ENCODE peak calls at places on chromosome 18, in ten cellular contexts. U is upper lobe of right lung; N is GM23338; E is HFF-Myc; F is fibroblast of lung; G is cardiac fibroblast; R is CD8-positive, alpha-beta T cell; X is cardiac muscle cell; S is transverse colon; Q is lower leg skin. M is an unnamed sample.

GRCh38 chr18:56799756-56800155 is 148.6 kb downstream of the WDR7 start:
- DNase-seq in F (peak), E (no peak), R (no peak), N (no peak), S (no peak), X (peak), U (no peak), G (peak), Q (no peak), M (no peak)

GRCh38 chr18:23138470-23138869 is 3.2 kb downstream of the CABLES1 start:
- DNase-seq in N (no peak), F (no peak), G (no peak), X (no peak), Q (no peak), S (no peak), U (peak), E (no peak), R (no peak), M (no peak)

GRCh38 chr18:67612281-67612680 is 95.8 kb upstream of the DSEL start:
- DNase-seq in R (no peak), E (no peak), N (no peak), U (no peak), G (no peak), Q (no peak), X (no peak), S (no peak), F (no peak), M (no peak)

GRCh38 chr18:38961880-38962279 is 1396.3 kb upstream of the CELF4 start:
- DNase-seq in Q (no peak), S (no peak), E (no peak), F (no peak), X (no peak), N (peak), R (no peak), G (no peak), U (no peak), M (no peak)

GRCh38 chr18:74251297-74252031 is 40.3 kb downstream of the CYB5A start:
- DNase-seq in S (no peak), X (peak), Q (no peak), E (peak), F (peak), G (peak), R (no peak), N (peak), U (no peak), M (no peak)

GRCh38 chr18:53411511-53411910 is 813.0 kb downstream of the MBD2 start:
- DNase-seq in S (no peak), R (no peak), X (no peak), E (no peak), N (no peak), U (no peak), G (no peak), F (no peak), Q (no peak), M (no peak)

GRCh38 chr18:76519156-76519549 is 24.1 kb upstream of the ZNF516 start:
- DNase-seq in S (no peak), F (peak), G (peak), U (no peak), R (no peak), X (peak), E (no peak), Q (no peak), N (peak), M (no peak)

GRCh38 chr18:60350150-60350549 is 22.4 kb downstream of the MC4R start:
- DNase-seq in U (no peak), N (no peak), G (no peak), F (no peak), X (no peak), S (no peak), E (no peak), Q (no peak), R (no peak), M (no peak)

GRCh38 chr18:61854578-61854977 is 38.2 kb downstream of the RNF152 start:
- DNase-seq in G (peak), N (no peak), S (no peak), Q (no peak), F (peak), X (peak), E (no peak), U (no peak), R (no peak), M (no peak)

GRCh38 chr18:28485918-28486317 is 309.0 kb upstream of the CDH2 start:
- DNase-seq in G (no peak), X (no peak), Q (no peak), R (no peak), N (no peak), E (no peak), S (no peak), U (no peak), F (no peak), M (no peak)

GRCh38 chr18:10134204-10134603 is 220.4 kb downstream of the VAPA start:
- DNase-seq in G (no peak), F (no peak), Q (no peak), E (no peak), X (no peak), S (no peak), R (no peak), N (no peak), U (no peak), M (no peak)

GRCh38 chr18:6414723-6415362 is at the start of gene L3MBTL4:
- DNase-seq in Q (peak), R (no peak), E (no peak), F (no peak), U (peak), N (peak), S (peak), X (no peak), G (no peak), M (no peak)

GRCh38 chr18:77112161-77112801 is 20.3 kb downstream of the MBP start:
- DNase-seq in R (no peak), N (peak), E (no peak), U (no peak), Q (peak), X (no peak), G (no peak), S (no peak), F (no peak), M (no peak)

GRCh38 chr18:28147674-28148171 is 29.2 kb downstream of the CDH2 start:
- DNase-seq in N (no peak), F (peak), U (no peak), X (peak), E (no peak), Q (no peak), R (no peak), G (peak), S (no peak), M (peak)

GRCh38 chr18:45821021-45821420 is 4.5 kb upstream of the SIGLEC15 start:
- DNase-seq in N (no peak), G (no peak), X (no peak), F (no peak), Q (no peak), R (no peak), U (no peak), E (no peak), S (no peak), M (no peak)

GRCh38 chr18:35041752-35042379 is 653 bp downstream of the MAPRE2 start:
- DNase-seq in N (no peak), F (no peak), E (no peak), U (no peak), R (no peak), S (no peak), X (peak), G (peak), Q (no peak), M (no peak)

GRCh38 chr18:23498062-23498582 is 5.2 kb upstream of the RMC1 start:
- DNase-seq in X (no peak), S (no peak), U (no peak), F (no peak), N (no peak), G (no peak), E (no peak), Q (no peak), R (no peak), M (no peak)

GRCh38 chr18:26700201-26700600 is 151.8 kb upstream of the KCTD1 start:
- DNase-seq in S (no peak), U (no peak), R (no peak), G (no peak), X (no peak), Q (no peak), N (no peak), F (no peak), E (no peak), M (no peak)

GRCh38 chr18:49052891-49053644 is 102.3 kb upstream of the SMAD7 start:
- DNase-seq in U (no peak), F (peak), E (peak), S (no peak), X (peak), G (peak), R (peak), Q (no peak), N (no peak), M (peak)

GRCh38 chr18:58541789-58542425 is 87.0 kb downstream of the ALPK2 start:
- DNase-seq in N (no peak), R (peak), U (no peak), G (peak), F (peak), Q (no peak), X (peak), S (no peak), E (peak), M (peak)

GRCh38 chr18:24014986-24015896 is 687 bp downstream of the TTC39C start:
- DNase-seq in N (peak), G (peak), Q (peak), R (peak), S (peak), F (peak), U (peak), E (no peak), X (peak), M (no peak)

GRCh38 chr18:35076556-35076955 is 35.3 kb downstream of the MAPRE2 start:
- DNase-seq in E (peak), U (no peak), N (no peak), R (no peak), F (peak), Q (no peak), G (peak), X (peak), S (no peak), M (peak)

GRCh38 chr18:2948038-2948437 is 64.9 kb downstream of the LPIN2 start:
- DNase-seq in S (no peak), Q (no peak), N (peak), U (no peak), R (no peak), X (peak), F (peak), G (peak), E (no peak), M (peak)

GRCh38 chr18:48580782-48581181 is 42.0 kb downstream of the CTIF start:
- DNase-seq in E (no peak), U (no peak), Q (peak), F (no peak), S (no peak), X (no peak), N (peak), R (no peak), G (no peak), M (no peak)

GRCh38 chr18:45715212-45715780 is 8.7 kb upstream of the SLC14A1 start:
- DNase-seq in X (no peak), Q (no peak), E (no peak), R (no peak), U (no peak), N (no peak), S (no peak), F (no peak), G (no peak), M (no peak)

GRCh38 chr18:14086459-14087231 is 45.6 kb downstream of the ZNF519 start:
- DNase-seq in G (peak), E (no peak), X (peak), N (peak), U (no peak), Q (no peak), R (no peak), S (no peak), F (peak), M (no peak)

GRCh38 chr18:41266616-41267015 is 688.4 kb upstream of the PIK3C3 start:
- DNase-seq in R (no peak), G (peak), F (peak), U (no peak), Q (no peak), N (no peak), X (peak), E (no peak), S (no peak), M (peak)

GRCh38 chr18:74139888-74140287 is 7.7 kb downstream of the FBXO15 start:
- DNase-seq in G (peak), R (no peak), X (peak), F (peak), N (no peak), E (no peak), U (no peak), Q (no peak), S (no peak), M (no peak)

GRCh38 chr18:36389811-36390581 is 92.5 kb downstream of the FHOD3 start:
- DNase-seq in R (no peak), N (no peak), F (no peak), E (no peak), Q (peak), X (no peak), U (no peak), S (no peak), G (no peak), M (no peak)

GRCh38 chr18:11984091-11984490 is 2.8 kb downstream of the IMPA2 start:
- DNase-seq in N (no peak), R (no peak), G (no peak), E (no peak), U (no peak), F (no peak), Q (no peak), X (no peak), S (no peak), M (no peak)

GRCh38 chr18:11981633-11982366 is 493 bp downstream of the IMPA2 start:
- DNase-seq in E (no peak), U (no peak), Q (peak), G (peak), N (peak), X (peak), F (peak), S (peak), R (peak), M (no peak)

GRCh38 chr18:11983592-11983991 is 2.3 kb downstream of the IMPA2 start:
- DNase-seq in R (no peak), Q (no peak), S (peak), E (no peak), U (no peak), N (peak), F (no peak), G (no peak), X (no peak), M (no peak)

GRCh38 chr18:11981383-11981632 is at the start of gene IMPA2:
- DNase-seq in S (no peak), G (no peak), X (no peak), E (no peak), F (no peak), R (no peak), N (no peak), Q (no peak), U (no peak), M (no peak)

DNA sequence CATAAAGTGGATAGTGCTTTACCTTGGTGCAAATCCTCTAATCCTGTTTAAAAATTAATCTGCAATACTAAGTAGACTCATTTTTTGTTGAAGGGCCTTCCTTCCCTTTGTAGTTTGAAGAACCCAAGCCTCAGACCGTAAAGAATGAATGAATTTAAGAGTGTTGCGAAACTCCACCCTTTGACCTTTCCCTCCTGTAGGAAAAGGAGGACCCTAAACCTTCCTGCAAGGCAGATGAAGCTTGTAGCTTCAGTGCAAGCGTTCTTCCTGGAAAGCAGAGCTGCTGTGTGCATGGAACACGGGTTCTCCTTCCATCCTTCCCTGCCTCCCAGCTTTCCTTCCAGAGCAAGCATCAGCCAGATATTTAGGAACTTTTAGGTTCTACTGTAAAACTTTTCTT is 1.7 kb downstream of the IMPA2 start:
- DNase-seq in N (peak), E (no peak), S (no peak), X (no peak), G (no peak), U (no peak), Q (no peak), F (no peak), R (no peak), M (no peak)
- H3K4me3 ChIP-seq in N (peak), E (peak), S (peak), X (no peak), G (no peak), U (peak), Q (no peak), F (no peak), R (no peak), M (no peak)

GRCh38 chr18:47409519-47409918 is 158.1 kb upstream of the SKOR2 start:
- DNase-seq in G (no peak), S (no peak), R (no peak), U (no peak), F (no peak), X (no peak), E (no peak), N (no peak), Q (peak), M (no peak)

GRCh38 chr18:47410139-47410538 is 158.7 kb upstream of the SKOR2 start:
- DNase-seq in G (no peak), U (no peak), X (no peak), N (no peak), Q (peak), R (no peak), F (no peak), S (no peak), E (no peak), M (no peak)

GRCh38 chr18:47413327-47413726 is 161.9 kb upstream of the SKOR2 start:
- DNase-seq in N (no peak), U (no peak), R (no peak), F (no peak), E (no peak), X (peak), G (peak), Q (no peak), S (peak), M (no peak)

GRCh38 chr18:47407736-47408135 is 156.3 kb upstream of the SKOR2 start:
- DNase-seq in E (no peak), F (no peak), Q (peak), X (no peak), R (no peak), U (no peak), N (no peak), S (no peak), G (no peak), M (no peak)

DNA sequence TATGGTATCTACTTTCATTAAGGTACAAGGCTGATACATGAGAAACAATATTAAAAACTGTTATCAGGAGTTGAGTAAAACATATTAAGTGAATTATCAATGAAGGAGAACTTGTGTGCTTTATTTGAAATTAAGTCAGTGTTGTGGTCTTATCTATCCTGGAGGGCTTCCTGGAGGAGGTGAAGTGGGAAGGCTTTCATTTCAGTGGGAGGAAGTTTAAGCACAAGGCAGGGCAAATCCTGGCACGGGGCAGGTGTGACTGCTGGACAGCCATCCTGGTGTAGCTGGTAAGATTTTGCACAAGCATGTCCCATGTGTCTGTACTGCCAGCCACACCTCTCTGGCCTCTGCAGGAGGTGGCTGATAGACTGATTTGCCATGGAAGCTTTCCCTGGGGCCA is 159.7 kb upstream of the SKOR2 start:
- DNase-seq in U (no peak), E (no peak), R (no peak), N (no peak), S (no peak), Q (peak), F (no peak), G (no peak), X (no peak), M (no peak)
- TF ChIP-seq CTCF in U (no peak), E (no peak), R (no peak), N (no peak), S (no peak), Q (no peak), F (no peak), G (no peak), X (no peak), M (no peak)

GRCh38 chr18:63316612-63317555 is 2.7 kb downstream of the BCL2 start:
- DNase-seq in U (no peak), X (no peak), N (no peak), S (peak), E (no peak), F (no peak), G (no peak), Q (no peak), R (no peak), M (no peak)

GRCh38 chr18:63319383-63320040 is at the start of gene BCL2:
- DNase-seq in R (peak), Q (peak), G (peak), S (peak), U (no peak), N (peak), X (peak), F (peak), E (no peak), M (no peak)

GRCh38 chr18:63318882-63319382 is 637 bp downstream of the BCL2 start:
- DNase-seq in R (no peak), Q (no peak), S (no peak), G (no peak), N (no peak), E (no peak), U (no peak), X (no peak), F (no peak), M (no peak)

GRCh38 chr18:63317556-63317946 is 2.0 kb downstream of the BCL2 start:
- DNase-seq in G (no peak), S (no peak), N (no peak), U (no peak), E (no peak), Q (no peak), F (no peak), X (no peak), R (no peak), M (no peak)

DNA sequence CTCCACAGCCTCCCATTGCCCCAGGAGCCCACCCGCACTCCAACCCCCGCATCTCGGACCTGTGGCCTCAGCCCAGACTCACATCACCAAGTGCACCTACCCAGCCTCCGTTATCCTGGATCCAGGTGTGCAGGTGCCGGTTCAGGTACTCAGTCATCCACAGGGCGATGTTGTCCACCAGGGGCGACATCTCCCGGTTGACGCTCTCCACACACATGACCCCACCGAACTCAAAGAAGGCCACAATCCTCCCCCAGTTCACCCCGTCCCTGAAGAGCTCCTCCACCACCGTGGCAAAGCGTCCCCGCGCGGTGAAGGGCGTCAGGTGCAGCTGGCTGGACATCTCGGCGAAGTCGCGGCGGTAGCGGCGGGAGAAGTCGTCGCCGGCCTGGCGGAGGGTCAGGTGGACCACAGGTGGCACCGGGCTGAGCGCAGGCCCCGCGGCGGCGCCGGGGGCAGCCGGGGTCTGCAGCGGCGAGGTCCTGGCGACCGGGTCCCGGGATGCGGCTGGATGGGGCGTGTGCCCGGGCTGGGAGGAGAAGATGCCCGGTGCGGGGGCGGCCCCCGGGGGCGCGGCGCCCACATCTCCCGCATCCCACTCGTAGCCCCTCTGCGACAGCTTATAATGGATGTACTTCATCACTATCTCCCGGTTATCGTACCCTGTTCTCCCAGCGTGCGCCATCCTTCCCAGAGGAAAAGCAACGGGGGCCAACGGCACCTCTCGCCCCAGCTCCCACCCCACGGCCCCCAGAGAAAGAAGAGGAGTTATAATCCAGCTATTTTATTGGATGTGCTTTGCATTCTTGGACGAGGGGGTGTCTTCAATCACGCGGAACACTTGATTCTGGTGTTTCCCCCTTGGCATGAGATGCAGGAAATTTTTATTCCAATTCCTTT is 1.3 kb downstream of the BCL2 start:
- DNase-seq in R (peak), E (no peak), Q (peak), U (peak), X (no peak), S (peak), N (peak), F (no peak), G (no peak), M (no peak)
- H3K4me3 ChIP-seq in R (peak), E (peak), Q (peak), U (peak), X (peak), S (peak), N (peak), F (peak), G (peak), M (peak)

DNA sequence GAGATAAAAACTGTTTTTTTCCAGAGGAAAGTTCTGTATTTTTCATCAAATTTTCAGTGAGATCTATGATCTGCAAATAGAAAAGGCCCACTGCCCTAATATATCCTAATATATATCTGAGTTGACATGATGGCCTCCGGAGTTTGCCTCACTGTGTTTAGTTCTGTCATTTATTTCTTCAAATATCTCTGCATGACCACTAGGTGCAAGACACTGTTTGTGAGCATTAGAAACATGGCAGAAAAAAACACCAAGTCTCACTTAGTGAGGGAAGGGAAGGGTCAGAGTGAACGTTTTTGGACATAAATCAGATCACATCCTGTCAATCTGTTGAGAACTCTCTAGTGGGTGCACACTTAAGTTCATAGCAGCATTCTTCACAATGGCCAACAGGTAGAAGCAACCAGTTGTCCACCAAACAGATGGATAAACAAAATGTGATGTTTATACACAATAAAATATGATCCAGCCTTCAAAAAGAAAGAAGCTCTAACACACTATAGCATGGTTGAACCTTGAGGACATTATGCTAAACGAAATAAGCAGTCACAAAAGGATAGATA is 53.4 kb downstream of the SPIRE1 start:
- DNase-seq in R (no peak), U (no peak), F (no peak), N (no peak), X (no peak), E (no peak), G (no peak), S (no peak), Q (no peak), M (no peak)
- TF ChIP-seq CTCF in R (no peak), U (no peak), F (peak), N (peak), X (peak), E (no peak), G (peak), S (no peak), Q (no peak), M (peak)